ENCODE peak calls at places on chromosomes 3 and 15, in ten cellular contexts. E is NCI-H526; X is GM06990; W is germinal center; I is ovary; O is GDM1; A is DMS153; H is CD8-positive, alpha-beta T cell; J is stimulated activated CD4-positive, alpha-beta T cell treated with anti-CD3 and anti-CD28 coated beads, Interleukin-15, amount 100 ng/mL, for 24 hours; U is T-helper 2 cell. B is an unnamed sample.

GRCh38 chr3:99413504-99413903 is 224.9 kb upstream of the COL8A1 start:
- DNase-seq in E (no peak), X (no peak), W (no peak), I (no peak), O (no peak), A (no peak), H (no peak), J (no peak), U (no peak), B (no peak)

GRCh38 chr3:14152233-14152962 is 26.0 kb downstream of the XPC start:
- DNase-seq in E (peak; percentile 6), X (no peak), W (peak; percentile 30), I (no peak), O (no peak), A (no peak), H (no peak), J (no peak), U (no peak), B (no peak)

GRCh38 chr3:194313642-194314430 is 37.3 kb downstream of the CPN2 start:
- DNase-seq in E (peak; percentile 22), X (no peak), W (no peak), I (peak; percentile 89), O (no peak), A (no peak), H (no peak), J (no peak), U (no peak), B (no peak)

GRCh38 chr3:183824761-183825379 is 507 bp downstream of the MAP6D1 start:
- DNase-seq in E (peak; percentile 50), X (no peak), W (peak; percentile 31), I (no peak), O (no peak), A (no peak), H (no peak), J (peak; percentile 42), U (no peak), B (no peak)

GRCh38 chr3:157033001-157033400 is 126.9 kb downstream of the CCNL1 start:
- DNase-seq in E (no peak), X (no peak), W (no peak), I (no peak), O (no peak), A (no peak), H (no peak), J (no peak), U (no peak), B (no peak)

GRCh38 chr15:35118987-35119386 is 33.9 kb upstream of the NANOGP8 start:
- DNase-seq in E (peak; percentile 59), X (no peak), W (no peak), I (no peak), O (no peak), A (no peak), H (no peak), J (no peak), U (no peak), B (no peak)

GRCh38 chr15:71120428-71120944 is 5.2 kb downstream of the THSD4 start:
- DNase-seq in E (no peak), X (no peak), W (no peak), I (no peak), O (no peak), A (no peak), H (no peak), J (no peak), U (no peak), B (no peak)

GRCh38 chr3:37210230-37210629 is 35.8 kb upstream of the LRRFIP2 start:
- DNase-seq in E (no peak), X (no peak), W (no peak), I (no peak), O (no peak), A (no peak), H (no peak), J (no peak), U (no peak), B (no peak)

GRCh38 chr3:46488735-46489361 is 8.9 kb upstream of the RTP3 start:
- DNase-seq in E (peak; percentile 96), X (peak; percentile 88), W (peak; percentile 92), I (peak; percentile 87), O (peak; percentile 82), A (peak; percentile 82), H (peak; percentile 94), J (peak; percentile 97), U (peak; percentile 89), B (peak; percentile 92)

GRCh38 chr3:173028351-173028750 is 112.7 kb downstream of the SPATA16 start:
- DNase-seq in E (no peak), X (no peak), W (no peak), I (no peak), O (no peak), A (no peak), H (no peak), J (no peak), U (no peak), B (no peak)

GRCh38 chr3:109234300-109234699 is 82.0 kb downstream of the DPPA2 start:
- DNase-seq in E (no peak), X (no peak), W (no peak), I (no peak), O (no peak), A (no peak), H (no peak), J (no peak), U (no peak), B (no peak)

GRCh38 chr3:74624301-74624700 is 9.8 kb upstream of the CNTN3 start:
- DNase-seq in E (no peak), X (no peak), W (no peak), I (no peak), O (no peak), A (no peak), H (no peak), J (no peak), U (no peak), B (no peak)

GRCh38 chr3:123374016-123374415 is 74.9 kb downstream of the ADCY5 start:
- DNase-seq in E (no peak), X (no peak), W (no peak), I (no peak), O (no peak), A (no peak), H (no peak), J (no peak), U (no peak), B (no peak)

GRCh38 chr3:148873270-148873927 is 8.3 kb downstream of the CPA3 start:
- DNase-seq in E (no peak), X (no peak), W (no peak), I (no peak), O (no peak), A (peak; percentile 66), H (no peak), J (no peak), U (no peak), B (no peak)

GRCh38 chr15:39362832-39363561 is 217.9 kb upstream of the THBS1 start:
- DNase-seq in E (no peak), X (no peak), W (no peak), I (no peak), O (no peak), A (no peak), H (no peak), J (no peak), U (no peak), B (no peak)

GRCh38 chr3:56902468-56903159 is 100.9 kb upstream of the ARHGEF3 start:
- DNase-seq in E (no peak), X (peak; percentile 66), W (no peak), I (no peak), O (no peak), A (no peak), H (no peak), J (no peak), U (no peak), B (no peak)

GRCh38 chr3:160598865-160599264 is 33.5 kb upstream of the KPNA4 start:
- DNase-seq in E (no peak), X (no peak), W (no peak), I (no peak), O (no peak), A (no peak), H (no peak), J (no peak), U (no peak), B (no peak)

B was measured in Caco-2.